ENCODE peak calls at places on chromosomes 12 and 14, in four cellular contexts. D, T, L and F are unnamed samples.

GRCh38 chr12:69916541-69917270 is 91.7 kb downstream of the MYRFL start:
- DNase-seq in T (no peak), L (no peak), D (no peak), F (no peak)

GRCh38 chr12:130870442-130871285 is 1.2 kb upstream of the RAN start:
- DNase-seq in L (peak; percentile 96), D (peak; percentile 98), T (peak; percentile 75), F (peak; percentile 95)

GRCh38 chr12:89140580-89141236 is 211.6 kb downstream of the DUSP6 start:
- DNase-seq in D (no peak), T (no peak), L (no peak), F (no peak)

GRCh38 chr14:49933704-49934103 is 40.8 kb downstream of the ARF6 start:
- DNase-seq in D (no peak), T (no peak), L (no peak), F (no peak)

GRCh38 chr12:8087666-8088065 is 5.6 kb downstream of the NECAP1 start:
- DNase-seq in L (no peak), D (no peak), T (no peak), F (no peak)

GRCh38 chr14:87430810-87431209 is 562.2 kb downstream of the GALC start:
- DNase-seq in D (peak; percentile 41), L (peak; percentile 21), T (no peak), F (no peak)

GRCh38 chr12:97995578-97995977 is 519.8 kb upstream of the TMPO start:
- DNase-seq in D (no peak), L (no peak), T (no peak), F (no peak)

GRCh38 chr12:54371328-54372112 is 7.2 kb upstream of the GPR84 start:
- DNase-seq in D (no peak), T (no peak), L (no peak), F (no peak)

GRCh38 chr12:9365296-9365695 is 157.1 kb upstream of the PZP start:
- DNase-seq in L (no peak), D (no peak), T (no peak), F (no peak)

GRCh38 chr14:33375781-33376180 is 437.1 kb downstream of the NPAS3 start:
- DNase-seq in L (no peak), D (no peak), T (no peak), F (no peak)

GRCh38 chr12:120228291-120229070 is 27.6 kb upstream of the RPLP0 start:
- DNase-seq in D (peak; percentile 88), L (peak; percentile 91), T (peak; percentile 49), F (peak; percentile 86)

GRCh38 chr14:23105348-23105824 is 597 bp upstream of the CIROP start:
- DNase-seq in L (no peak), T (no peak), D (no peak), F (no peak)

GRCh38 chr14:52307870-52308269 is 6.2 kb upstream of the PTGER2 start:
- DNase-seq in D (no peak), L (no peak), T (no peak), F (no peak)

GRCh38 chr12:46503637-46504036 is 131.1 kb upstream of the SLC38A2 start:
- DNase-seq in D (no peak), L (no peak), T (no peak), F (no peak)

GRCh38 chr12:53046655-53047220 is 3.1 kb upstream of the TNS2 start:
- DNase-seq in L (peak; percentile 51), T (no peak), D (peak; percentile 86), F (no peak)

GRCh38 chr14:92470215-92470614 is 43.4 kb upstream of the RIN3 start:
- DNase-seq in D (peak; percentile 50), T (no peak), L (no peak), F (no peak)

GRCh38 chr12:21800011-21800410 is 25.5 kb upstream of the KCNJ8 start:
- DNase-seq in L (no peak), T (no peak), D (no peak), F (no peak)

GRCh38 chr12:72273499-72273837 is 1.3 kb downstream of the TRHDE start:
- DNase-seq in L (no peak), T (no peak), D (no peak), F (no peak)

GRCh38 chr12:65663648-65664047 is 160.6 kb upstream of the HMGA2 start:
- DNase-seq in D (no peak), L (no peak), T (no peak), F (no peak)

GRCh38 chr12:108616941-108617858 is 16.5 kb downstream of the SELPLG start:
- DNase-seq in T (peak; percentile 93), D (no peak), L (no peak), F (no peak)

GRCh38 chr12:29591140-29592020 is 93.9 kb upstream of the OVCH1 start:
- DNase-seq in T (no peak), L (no peak), D (peak; percentile 12), F (peak; percentile 9)

GRCh38 chr14:68255697-68256178 is 436.2 kb downstream of the RAD51B start:
- DNase-seq in D (no peak), T (no peak), L (no peak), F (no peak)

GRCh38 chr12:100908501-100908900 is 113.9 kb downstream of the ANO4 start:
- DNase-seq in L (no peak), T (no peak), D (no peak), F (no peak)

GRCh38 chr12:11879306-11879705 is 191.4 kb upstream of the BCL2L14 start:
- DNase-seq in L (no peak), D (no peak), T (no peak), F (no peak)

GRCh38 chr12:121095544-121096198 is 37.0 kb upstream of the P2RX7 start:
- DNase-seq in T (peak; percentile 21), D (peak; percentile 64), L (peak; percentile 25), F (peak; percentile 89)

GRCh38 chr12:12744556-12745305 is 27.6 kb downstream of the CDKN1B start:
- DNase-seq in T (no peak), D (no peak), L (no peak), F (no peak)

GRCh38 chr12:127742231-127742630 is 524.7 kb upstream of the TMEM132C start:
- DNase-seq in L (no peak), D (no peak), T (no peak), F (no peak)

GRCh38 chr12:115341442-115341841 is 657.5 kb upstream of the TBX3 start:
- DNase-seq in D (peak; percentile 90), L (no peak), T (no peak), F (no peak)

GRCh38 chr12:42679402-42679801 is 89.9 kb upstream of the PRICKLE1 start:
- DNase-seq in L (no peak), D (no peak), T (no peak), F (no peak)

GRCh38 chr14:78933948-78934524 is 763.9 kb downstream of the NRXN3 start:
- DNase-seq in D (peak; percentile 42), T (no peak), L (peak; percentile 12), F (peak; percentile 9)
- TF ChIP-seq CHD2 in D (no peak), T (no peak), L (no peak), F (no peak)

GRCh38 chr12:163406-163986 is 50.5 kb downstream of the SLC6A12 start:
- DNase-seq in L (no peak), D (no peak), T (no peak), F (no peak)

GRCh38 chr12:164207-164606 is 49.8 kb downstream of the SLC6A12 start:
- DNase-seq in T (no peak), L (no peak), D (no peak), F (peak; percentile 37)

GRCh38 chr12:161823-162222 is 52.1 kb downstream of the SLC6A12 start:
- DNase-seq in L (no peak), T (no peak), D (no peak), F (no peak)

GRCh38 chr12:160858-161257 is 53.1 kb downstream of the SLC6A12 start:
- DNase-seq in T (no peak), D (no peak), L (no peak), F (no peak)

GRCh38 chr12:162467-163307 is 51.3 kb downstream of the SLC6A12 start:
- DNase-seq in D (no peak), T (no peak), L (no peak), F (no peak)
- TF ChIP-seq CHD4 in D (no peak), T (no peak), L (no peak), F (no peak)

DNA sequence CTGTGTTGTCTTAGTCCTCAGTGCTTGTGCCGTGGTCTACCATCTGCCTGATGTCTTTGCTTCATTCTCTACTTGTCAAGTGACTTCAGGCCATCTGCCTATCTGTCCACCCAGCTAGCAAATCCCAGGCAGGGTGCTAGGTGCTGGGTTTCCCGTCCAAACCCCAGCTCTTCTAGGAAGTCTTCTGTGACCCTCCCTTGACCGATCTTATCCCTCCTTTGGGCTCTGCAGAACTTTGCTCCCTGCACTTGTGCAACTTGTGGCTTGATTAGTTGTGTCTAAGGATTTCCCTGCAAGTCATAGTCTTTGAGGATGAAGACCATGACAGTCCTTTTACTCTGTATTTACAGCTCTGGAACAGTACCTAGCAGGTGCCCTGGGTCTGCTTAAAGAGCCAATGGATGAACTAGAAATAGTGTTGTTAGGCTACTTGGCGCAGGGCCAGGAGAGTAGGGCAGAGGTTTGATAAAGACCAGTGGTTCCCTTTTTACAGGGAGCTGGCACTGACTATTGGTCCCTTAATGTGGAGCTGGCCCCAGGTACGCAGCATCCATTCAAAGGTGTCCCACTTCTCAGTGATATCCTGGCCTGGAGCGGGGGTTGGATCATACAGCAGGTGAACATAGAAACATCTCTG is 60.1 kb downstream of the ADCK1 start:
- DNase-seq in D (no peak), T (no peak), L (no peak), F (peak; percentile 82)
- TF ChIP-seq CEBPB in D (no peak), T (no peak), L (no peak), F (peak; percentile 86)

GRCh38 chr12:759628-760027 is 7.2 kb downstream of the WNK1 start:
- DNase-seq in L (no peak), T (no peak), D (no peak), F (no peak)
- TF ChIP-seq CHD2 in L (no peak), T (no peak), D (no peak), F (no peak)

GRCh38 chr14:99878563-99878962 is 85.3 kb downstream of the EML1 start:
- DNase-seq in L (no peak), D (no peak), T (no peak), F (no peak)

GRCh38 chr14:99875421-99875820 is 82.2 kb downstream of the EML1 start:
- DNase-seq in T (no peak), D (no peak), L (no peak), F (no peak)

GRCh38 chr14:99873653-99874052 is 80.4 kb downstream of the EML1 start:
- DNase-seq in D (no peak), L (no peak), T (no peak), F (no peak)

GRCh38 chr14:99879401-99880295 is 86.4 kb downstream of the EML1 start:
- DNase-seq in D (no peak), T (no peak), L (no peak), F (no peak)

DNA sequence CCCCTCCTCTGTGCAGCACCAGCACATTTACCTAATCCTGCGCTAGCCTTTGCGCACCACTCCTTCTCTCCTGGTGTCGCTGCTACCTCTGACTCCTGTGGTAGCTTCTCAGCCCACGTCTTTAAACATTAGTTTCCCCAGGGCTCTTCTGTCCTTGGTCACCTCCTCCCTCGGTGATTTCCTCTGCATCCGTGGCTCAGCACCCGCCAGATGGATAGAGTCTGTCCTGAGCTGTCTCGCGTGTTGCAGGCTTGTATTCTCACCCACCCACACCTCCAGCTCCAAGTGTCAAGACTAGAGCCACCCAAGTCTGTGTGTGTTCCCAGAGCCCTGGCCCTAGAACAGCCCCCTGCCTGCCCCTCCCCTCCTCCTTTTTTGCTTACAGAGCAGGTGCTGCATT is 83.2 kb downstream of the EML1 start:
- DNase-seq in L (no peak), D (no peak), T (no peak), F (no peak)
- TF ChIP-seq CHD4 in L (no peak), D (no peak), T (no peak), F (no peak)

GRCh38 chr12:50690923-50691322 is 73.0 kb upstream of the ATF1 start:
- DNase-seq in L (peak; percentile 79), D (no peak), T (no peak), F (no peak)
- TF ChIP-seq CEBPB in L (peak; percentile 0), D (no peak), T (no peak), F (no peak)

GRCh38 chr14:85590784-85591183 is 60.8 kb downstream of the FLRT2 start:
- DNase-seq in D (no peak), T (no peak), L (peak; percentile 16), F (no peak)
- TF ChIP-seq CHD2 in D (no peak), T (no peak), L (no peak), F (no peak)